ENCODE peak calls at places on chromosomes 6 and 20, in eight cellular contexts. One of them, this sample, is unnamed.

GRCh38 chr6:35786272-35786671 is 5.5 kb downstream of the CLPSL1 start:
- DNase-seq in SJSA1: no peak
- DNase-seq in T-cell: no peak
- DNase-seq in iris pigment epithelial cell: no peak
- DNase-seq in natural killer cell treated with Interleukin-12 subunit alpha and Interleukin-12 subunit beta and Interleukin-15 and Interleukin-18, amount 100 ng/mL, for 72 hours: no peak
- DNase-seq in progenitor cell of endocrine pancreas: no peak
- DNase-seq in sciatic nerve: no peak
- DNase-seq in ovary: no peak
- DNase-seq in this sample: no peak

GRCh38 chr20:37729452-37729851 is 35.6 kb downstream of the CTNNBL1 start:
- DNase-seq in iris pigment epithelial cell: no peak
- DNase-seq in natural killer cell treated with Interleukin-12 subunit alpha and Interleukin-12 subunit beta and Interleukin-15 and Interleukin-18, amount 100 ng/mL, for 72 hours: no peak
- DNase-seq in ovary: no peak
- DNase-seq in T-cell: no peak
- DNase-seq in progenitor cell of endocrine pancreas: no peak
- DNase-seq in SJSA1: no peak
- DNase-seq in sciatic nerve: no peak
- DNase-seq in this sample: no peak

GRCh38 chr6:116476021-116476678 is 15.0 kb downstream of the CALHM6 start:
- DNase-seq in sciatic nerve: no peak
- DNase-seq in progenitor cell of endocrine pancreas: no peak
- DNase-seq in natural killer cell treated with Interleukin-12 subunit alpha and Interleukin-12 subunit beta and Interleukin-15 and Interleukin-18, amount 100 ng/mL, for 72 hours: peak
- DNase-seq in ovary: no peak
- DNase-seq in SJSA1: no peak
- DNase-seq in iris pigment epithelial cell: peak
- DNase-seq in T-cell: peak
- DNase-seq in this sample: no peak

GRCh38 chr6:37536462-37537225 is 37.0 kb upstream of the CCDC167 start:
- DNase-seq in SJSA1: no peak
- DNase-seq in ovary: no peak
- DNase-seq in progenitor cell of endocrine pancreas: no peak
- DNase-seq in natural killer cell treated with Interleukin-12 subunit alpha and Interleukin-12 subunit beta and Interleukin-15 and Interleukin-18, amount 100 ng/mL, for 72 hours: no peak
- DNase-seq in iris pigment epithelial cell: no peak
- DNase-seq in T-cell: no peak
- DNase-seq in sciatic nerve: no peak
- DNase-seq in this sample: no peak

GRCh38 chr6:12543953-12544352 is 172.6 kb upstream of the PHACTR1 start:
- DNase-seq in progenitor cell of endocrine pancreas: no peak
- DNase-seq in SJSA1: no peak
- DNase-seq in iris pigment epithelial cell: no peak
- DNase-seq in sciatic nerve: no peak
- DNase-seq in ovary: no peak
- DNase-seq in natural killer cell treated with Interleukin-12 subunit alpha and Interleukin-12 subunit beta and Interleukin-15 and Interleukin-18, amount 100 ng/mL, for 72 hours: no peak
- DNase-seq in T-cell: no peak
- DNase-seq in this sample: no peak

GRCh38 chr6:15911753-15912504 is 217.0 kb upstream of the MYLIP start:
- DNase-seq in ovary: no peak
- DNase-seq in natural killer cell treated with Interleukin-12 subunit alpha and Interleukin-12 subunit beta and Interleukin-15 and Interleukin-18, amount 100 ng/mL, for 72 hours: no peak
- DNase-seq in SJSA1: no peak
- DNase-seq in iris pigment epithelial cell: no peak
- DNase-seq in T-cell: no peak
- DNase-seq in progenitor cell of endocrine pancreas: no peak
- DNase-seq in sciatic nerve: no peak
- DNase-seq in this sample: no peak

GRCh38 chr20:56409946-56410345 is 2.1 kb upstream of the CASS4 start:
- DNase-seq in T-cell: no peak
- DNase-seq in iris pigment epithelial cell: no peak
- DNase-seq in ovary: peak
- DNase-seq in natural killer cell treated with Interleukin-12 subunit alpha and Interleukin-12 subunit beta and Interleukin-15 and Interleukin-18, amount 100 ng/mL, for 72 hours: no peak
- DNase-seq in progenitor cell of endocrine pancreas: no peak
- DNase-seq in sciatic nerve: no peak
- DNase-seq in SJSA1: no peak
- DNase-seq in this sample: no peak

GRCh38 chr20:33919653-33920052 is 74.1 kb upstream of the RALY start:
- DNase-seq in progenitor cell of endocrine pancreas: no peak
- DNase-seq in sciatic nerve: no peak
- DNase-seq in natural killer cell treated with Interleukin-12 subunit alpha and Interleukin-12 subunit beta and Interleukin-15 and Interleukin-18, amount 100 ng/mL, for 72 hours: no peak
- DNase-seq in iris pigment epithelial cell: no peak
- DNase-seq in ovary: no peak
- DNase-seq in T-cell: no peak
- DNase-seq in SJSA1: no peak
- DNase-seq in this sample: no peak

GRCh38 chr20:4006640-4007039 is 8.7 kb downstream of the RNF24 start:
- DNase-seq in T-cell: no peak
- DNase-seq in iris pigment epithelial cell: no peak
- DNase-seq in progenitor cell of endocrine pancreas: no peak
- DNase-seq in SJSA1: no peak
- DNase-seq in natural killer cell treated with Interleukin-12 subunit alpha and Interleukin-12 subunit beta and Interleukin-15 and Interleukin-18, amount 100 ng/mL, for 72 hours: no peak
- DNase-seq in sciatic nerve: no peak
- DNase-seq in ovary: no peak
- DNase-seq in this sample: no peak

GRCh38 chr6:110390404-110390803 is 25.0 kb downstream of the DDO start:
- DNase-seq in ovary: no peak
- DNase-seq in T-cell: peak
- DNase-seq in progenitor cell of endocrine pancreas: no peak
- DNase-seq in sciatic nerve: no peak
- DNase-seq in SJSA1: no peak
- DNase-seq in natural killer cell treated with Interleukin-12 subunit alpha and Interleukin-12 subunit beta and Interleukin-15 and Interleukin-18, amount 100 ng/mL, for 72 hours: no peak
- DNase-seq in iris pigment epithelial cell: no peak
- DNase-seq in this sample: no peak

GRCh38 chr20:39195495-39196129 is 233.5 kb downstream of the DHX35 start:
- DNase-seq in progenitor cell of endocrine pancreas: peak
- DNase-seq in iris pigment epithelial cell: no peak
- DNase-seq in ovary: no peak
- DNase-seq in natural killer cell treated with Interleukin-12 subunit alpha and Interleukin-12 subunit beta and Interleukin-15 and Interleukin-18, amount 100 ng/mL, for 72 hours: no peak
- DNase-seq in sciatic nerve: no peak
- DNase-seq in SJSA1: no peak
- DNase-seq in T-cell: no peak
- DNase-seq in this sample: no peak